ENCODE peak calls at places on chromosome 17, in ten cellular contexts. N is glutamatergic neuron, E is H1, J is mammary epithelial cell, K is GM12865, G is RWPE1, Z is uterus, L is HFFc6, M is BJ, H is Calu3. F is an unnamed sample.

GRCh38 chr17:61232871-61233270 is 166.8 kb upstream of the TBX2 start:
- DNase-seq in N (no peak), E (no peak), J (no peak), K (no peak), G (no peak), Z (no peak), L (no peak), M (no peak), H (no peak), F (no peak)

GRCh38 chr17:46179375-46179999 is 13.7 kb downstream of the KANSL1 start:
- DNase-seq in N (no peak), E (no peak), J (no peak), K (peak; percentile 74), G (no peak), Z (no peak), L (no peak), M (no peak), H (no peak), F (peak; percentile 49)

GRCh38 chr17:42399121-42399520 is 10.9 kb upstream of the STAT3 start:
- DNase-seq in N (no peak), E (no peak), J (no peak), K (no peak), G (no peak), Z (no peak), L (no peak), M (no peak), H (no peak), F (no peak)

GRCh38 chr17:51718945-51719344 is 439.6 kb downstream of the CA10 start:
- DNase-seq in N (no peak), E (no peak), J (no peak), K (no peak), G (no peak), Z (no peak), L (no peak), M (no peak), H (no peak), F (no peak)

GRCh38 chr17:63775420-63775819 is 1.4 kb downstream of the DDX42 start:
- DNase-seq in N (no peak), E (no peak), J (no peak), K (no peak), G (no peak), Z (no peak), L (no peak), M (no peak), H (no peak), F (no peak)

GRCh38 chr17:47276868-47277267 is 23.2 kb downstream of the ITGB3 start:
- DNase-seq in N (no peak), E (no peak), J (peak; percentile 70), K (no peak), G (no peak), Z (peak; percentile 71), L (peak; percentile 86), M (peak; percentile 70), H (peak; percentile 61), F (no peak)

GRCh38 chr17:13787636-13788035 is 185.9 kb upstream of the HS3ST3A1 start:
- DNase-seq in N (no peak), E (no peak), J (no peak), K (no peak), G (no peak), Z (no peak), L (no peak), M (no peak), H (no peak), F (no peak)

GRCh38 chr17:63998050-63998720 is at the start of gene PRR29:
- DNase-seq in N (peak; percentile 88), E (no peak), J (peak; percentile 21), K (peak; percentile 75), G (peak; percentile 64), Z (peak; percentile 48), L (peak; percentile 13), M (no peak), H (peak; percentile 70), F (no peak)

GRCh38 chr17:44354582-44355309 is 8.9 kb downstream of the FAM171A2 start:
- DNase-seq in N (peak; percentile 95), E (no peak), J (no peak), K (peak; percentile 73), G (no peak), Z (peak; percentile 27), L (no peak), M (no peak), H (no peak), F (no peak)

GRCh38 chr17:76588182-76588581 is 2.5 kb upstream of the ST6GALNAC2 start:
- DNase-seq in N (no peak), E (no peak), J (no peak), K (no peak), G (no peak), Z (peak; percentile 28), L (no peak), M (no peak), H (no peak), F (no peak)

GRCh38 chr17:18043491-18043890 is 4.3 kb downstream of the GID4 start:
- DNase-seq in N (no peak), E (no peak), J (no peak), K (no peak), G (no peak), Z (no peak), L (peak; percentile 36), M (no peak), H (no peak), F (no peak)
- TF ChIP-seq CTCF in N (no peak), E (no peak), J (peak; percentile 39), K (no peak), G (peak; percentile 31), Z (no peak), L (peak; percentile 49), M (peak; percentile 17), H (no peak), F (no peak)

GRCh38 chr17:2593846-2594656 is 597 bp downstream of the PAFAH1B1 start:
- DNase-seq in N (peak; percentile 84), E (no peak), J (peak; percentile 75), K (peak; percentile 86), G (peak; percentile 80), Z (peak; percentile 78), L (peak; percentile 32), M (no peak), H (peak; percentile 71), F (peak; percentile 30)

GRCh38 chr17:2595200-2595599 is 1.7 kb downstream of the PAFAH1B1 start:
- DNase-seq in N (no peak), E (no peak), J (no peak), K (no peak), G (no peak), Z (no peak), L (no peak), M (no peak), H (no peak), F (no peak)

GRCh38 chr17:2594657-2595085 is 1.2 kb downstream of the PAFAH1B1 start:
- DNase-seq in N (no peak), E (no peak), J (no peak), K (no peak), G (no peak), Z (no peak), L (no peak), M (no peak), H (no peak), F (no peak)

GRCh38 chr17:2591040-2591640 is 2.3 kb upstream of the PAFAH1B1 start:
- DNase-seq in N (no peak), E (no peak), J (no peak), K (no peak), G (no peak), Z (no peak), L (no peak), M (no peak), H (no peak), F (no peak)

DNA sequence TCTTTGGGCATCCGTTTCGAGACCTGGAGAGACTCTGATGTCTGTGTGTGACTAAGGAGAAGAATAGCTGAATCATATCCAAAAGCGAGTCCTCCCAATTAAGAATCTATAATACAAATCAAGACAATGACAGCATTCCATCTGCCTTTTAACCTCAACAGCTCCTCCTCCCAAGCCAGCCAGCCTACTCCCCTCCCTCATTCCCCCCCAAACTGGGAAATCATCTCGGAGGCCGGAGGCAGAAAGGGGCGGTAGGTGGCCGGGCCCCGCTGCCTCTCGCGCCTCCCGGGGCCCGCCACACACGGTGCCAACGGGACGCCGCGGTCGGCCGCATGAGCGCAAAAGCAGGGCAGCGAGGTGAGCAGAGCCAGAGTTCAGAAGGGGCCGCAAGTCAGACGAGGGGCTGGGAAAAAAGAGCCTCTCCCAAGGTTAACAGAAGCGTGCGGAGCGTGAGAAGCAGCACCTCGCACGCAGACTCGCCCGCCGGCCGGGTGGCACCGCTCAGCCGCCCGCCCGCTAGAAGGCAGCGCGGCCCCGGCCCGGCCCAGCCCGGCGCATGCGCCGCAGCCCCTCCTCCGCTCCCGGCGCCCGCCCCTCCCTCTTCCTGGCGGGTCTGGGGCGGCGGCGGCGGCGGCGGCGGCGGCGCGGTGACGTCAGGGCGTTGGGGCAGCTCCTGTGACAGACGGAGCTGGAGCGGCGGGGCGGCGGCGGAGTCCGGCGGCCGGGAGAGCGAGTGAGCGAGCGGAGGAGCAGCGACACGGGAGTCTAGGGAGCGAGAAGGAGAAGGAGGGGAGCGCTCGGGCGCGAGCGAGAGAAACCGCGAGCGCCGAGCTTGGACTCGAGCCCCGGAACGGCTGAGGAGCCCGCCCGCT is at the start of gene PAFAH1B1:
- DNase-seq in N (peak; percentile 95), E (peak; percentile 51), J (peak; percentile 90), K (peak; percentile 96), G (peak; percentile 96), Z (peak; percentile 93), L (peak; percentile 87), M (no peak), H (peak; percentile 93), F (peak; percentile 15)
- TF ChIP-seq CTCF in N (no peak), E (no peak), J (peak; percentile 8), K (peak; percentile 5), G (no peak), Z (peak; percentile 31), L (no peak), M (peak; percentile 20), H (no peak), F (no peak)

DNA sequence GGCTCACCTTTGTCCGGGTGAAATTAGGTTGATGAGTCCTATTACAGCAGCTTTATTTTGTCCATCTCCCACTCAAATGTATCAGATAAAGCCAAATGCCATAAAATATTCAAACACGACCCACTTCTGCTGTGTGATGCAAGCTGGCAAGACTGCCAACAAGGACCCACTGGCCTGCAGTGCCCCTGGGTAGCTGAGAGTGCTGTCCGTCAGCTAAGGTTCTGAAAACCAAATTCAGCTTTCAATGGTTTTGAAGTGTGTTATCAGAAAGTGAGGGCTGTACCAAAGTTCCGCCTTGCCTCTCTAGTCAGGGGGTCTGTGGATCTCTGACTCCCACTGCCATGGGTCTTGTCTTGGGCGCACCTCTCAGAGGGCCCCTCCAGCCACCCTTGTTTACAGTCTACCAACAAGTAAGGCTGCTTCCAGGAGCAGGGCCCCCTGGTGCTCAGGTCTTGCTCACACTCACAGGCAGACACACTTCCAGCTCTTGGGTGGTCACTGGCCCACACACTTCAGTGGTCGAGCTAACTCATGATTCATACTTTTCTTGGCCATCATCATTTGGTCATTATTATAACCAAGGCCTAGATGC is 10.5 kb upstream of the CCDC182 start:
- DNase-seq in N (no peak), E (no peak), J (no peak), K (no peak), G (peak; percentile 5), Z (no peak), L (no peak), M (no peak), H (no peak), F (no peak)
- TF ChIP-seq CTCF in N (no peak), E (no peak), J (no peak), K (no peak), G (no peak), Z (no peak), L (no peak), M (no peak), H (no peak), F (no peak)

GRCh38 chr17:74758846-74759163 is 10.4 kb downstream of the NHERF1 start:
- DNase-seq in N (no peak), E (no peak), J (peak; percentile 35), K (no peak), G (peak; percentile 79), Z (no peak), L (no peak), M (no peak), H (no peak), F (no peak)
- TF ChIP-seq CTCF in N (no peak), E (no peak), J (peak; percentile 24), K (no peak), G (no peak), Z (no peak), L (no peak), M (no peak), H (no peak), F (no peak)

F was measured in GM12864.